ENCODE peak calls at places on chromosomes 16 and 17, in eight cellular contexts. X is esophagus squamous epithelium, I is right lobe of liver, L is retinal pigment epithelial cell, B is progenitor cell of endocrine pancreas, Q is right atrium auricular region, G is cardiac fibroblast, C is AG09319. O is an unnamed sample.

GRCh38 chr16:66660422-66661209 is 35.9 kb downstream of the CMTM4 start:
- DNase-seq in X (no peak), I (peak), L (peak), B (no peak), Q (peak), G (peak), C (peak), O (no peak)

GRCh38 chr17:42155614-42156045 is 841 bp upstream of the RAB5C start:
- DNase-seq in X (no peak), I (no peak), L (no peak), B (no peak), Q (no peak), G (no peak), C (no peak), O (no peak)

GRCh38 chr17:27912989-27913388 is 19.8 kb upstream of the LYRM9 start:
- DNase-seq in X (no peak), I (no peak), L (no peak), B (no peak), Q (no peak), G (no peak), C (no peak), O (no peak)

GRCh38 chr16:19410435-19411153 is 7.1 kb upstream of the TMC5 start:
- DNase-seq in X (no peak), I (peak), L (no peak), B (peak), Q (no peak), G (no peak), C (no peak), O (peak)

GRCh38 chr17:28347261-28347891 is 10.0 kb downstream of the POLDIP2 start:
- DNase-seq in X (no peak), I (peak), L (peak), B (no peak), Q (no peak), G (peak), C (peak), O (no peak)

GRCh38 chr17:51365090-51365489 is 104.7 kb downstream of the UTP18 start:
- DNase-seq in X (no peak), I (no peak), L (no peak), B (no peak), Q (no peak), G (peak), C (no peak), O (no peak)

GRCh38 chr17:35973333-35974260 is 7.7 kb downstream of the CCL16 start:
- DNase-seq in X (no peak), I (peak), L (no peak), B (peak), Q (peak), G (peak), C (no peak), O (no peak)

GRCh38 chr17:20158580-20158979 is 149.4 kb downstream of the SPECC1 start:
- DNase-seq in X (no peak), I (no peak), L (no peak), B (no peak), Q (no peak), G (no peak), C (no peak), O (no peak)

GRCh38 chr16:90046971-90047713 is 27.9 kb upstream of the DBNDD1 start:
- DNase-seq in X (no peak), I (peak), L (peak), B (no peak), Q (no peak), G (peak), C (no peak), O (no peak)

GRCh38 chr17:69898606-69899005 is 176.4 kb upstream of the KCNJ16 start:
- DNase-seq in X (no peak), I (no peak), L (no peak), B (no peak), Q (no peak), G (peak), C (no peak), O (no peak)

GRCh38 chr17:59620518-59621259 is 994 bp downstream of the CLTC start:
- DNase-seq in X (no peak), I (peak), L (no peak), B (no peak), Q (no peak), G (peak), C (no peak), O (peak)

GRCh38 chr17:63497708-63498483 is 21.0 kb downstream of the ACE start:
- DNase-seq in X (no peak), I (no peak), L (peak), B (no peak), Q (no peak), G (no peak), C (no peak), O (peak)

GRCh38 chr17:31416503-31416923 is 25.0 kb downstream of the RAB11FIP4 start:
- DNase-seq in X (no peak), I (peak), L (no peak), B (no peak), Q (no peak), G (no peak), C (no peak), O (no peak)

GRCh38 chr17:56038136-56038535 is 115.1 kb upstream of the ANKFN1 start:
- DNase-seq in X (no peak), I (no peak), L (no peak), B (no peak), Q (no peak), G (no peak), C (no peak), O (no peak)

GRCh38 chr17:38751144-38751802 is 1.3 kb upstream of the PSMB3 start:
- DNase-seq in X (no peak), I (no peak), L (no peak), B (no peak), Q (no peak), G (no peak), C (no peak), O (no peak)

GRCh38 chr16:4373909-4374742 is 2.5 kb downstream of the VASN start:
- DNase-seq in X (no peak), I (peak), L (peak), B (no peak), Q (peak), G (peak), C (peak), O (no peak)

GRCh38 chr17:59436900-59437299 is 105.4 kb downstream of the YPEL2 start:
- DNase-seq in X (no peak), I (no peak), L (no peak), B (no peak), Q (no peak), G (no peak), C (no peak), O (no peak)

GRCh38 chr17:17685775-17686291 is 4.6 kb downstream of the RAI1 start:
- DNase-seq in X (no peak), I (no peak), L (no peak), B (no peak), Q (no peak), G (peak), C (no peak), O (peak)

GRCh38 chr17:27878776-27879562 is 14.2 kb downstream of the LYRM9 start:
- DNase-seq in X (no peak), I (no peak), L (no peak), B (no peak), Q (no peak), G (no peak), C (no peak), O (peak)

GRCh38 chr16:56869513-56870270 is 4.7 kb downstream of the SLC12A3 start:
- DNase-seq in X (no peak), I (no peak), L (no peak), B (no peak), Q (no peak), G (peak), C (no peak), O (peak)

GRCh38 chr17:35052240-35052608 is 11.3 kb downstream of the RFFL start:
- DNase-seq in X (no peak), I (no peak), L (no peak), B (no peak), Q (no peak), G (peak), C (no peak), O (no peak)

GRCh38 chr17:44002141-44002848 is 2.1 kb upstream of the NAGS start:
- DNase-seq in X (no peak), I (no peak), L (no peak), B (no peak), Q (no peak), G (peak), C (peak), O (no peak)

GRCh38 chr17:77957215-77957868 is 1.2 kb upstream of the TNRC6C start:
- DNase-seq in X (no peak), I (no peak), L (no peak), B (no peak), Q (no peak), G (peak), C (no peak), O (peak)

GRCh38 chr16:72783716-72784320 is 264.1 kb downstream of the ZFHX3 start:
- DNase-seq in X (no peak), I (no peak), L (no peak), B (no peak), Q (no peak), G (peak), C (no peak), O (peak)

GRCh38 chr17:30336369-30337171 is 2.7 kb upstream of the TMIGD1 start:
- DNase-seq in X (no peak), I (no peak), L (no peak), B (no peak), Q (no peak), G (peak), C (no peak), O (peak)

GRCh38 chr17:33099906-33100305 is 108.3 kb downstream of the SPACA3 start:
- DNase-seq in X (no peak), I (no peak), L (no peak), B (no peak), Q (no peak), G (no peak), C (no peak), O (no peak)

GRCh38 chr17:48478224-48479013 is 48.4 kb upstream of the SKAP1 start:
- DNase-seq in X (no peak), I (no peak), L (no peak), B (no peak), Q (no peak), G (no peak), C (no peak), O (peak)

GRCh38 chr16:87580855-87581261 is 21.4 kb upstream of the JPH3 start:
- DNase-seq in X (no peak), I (no peak), L (no peak), B (no peak), Q (no peak), G (peak), C (no peak), O (peak)

GRCh38 chr16:86579268-86580062 is 1.1 kb downstream of the FOXL1 start:
- DNase-seq in X (no peak), I (no peak), L (no peak), B (no peak), Q (no peak), G (peak), C (no peak), O (no peak)

GRCh38 chr17:57617218-57617617 is 127.9 kb downstream of the CCDC182 start:
- DNase-seq in X (no peak), I (no peak), L (no peak), B (no peak), Q (no peak), G (no peak), C (no peak), O (no peak)

GRCh38 chr16:72241930-72242329 is 70.0 kb upstream of the PMFBP1 start:
- DNase-seq in X (no peak), I (no peak), L (no peak), B (no peak), Q (no peak), G (peak), C (peak), O (peak)

GRCh38 chr17:17613708-17614114 is 22.2 kb upstream of the PEMT start:
- DNase-seq in X (no peak), I (no peak), L (no peak), B (peak), Q (peak), G (peak), C (peak), O (peak)

DNA sequence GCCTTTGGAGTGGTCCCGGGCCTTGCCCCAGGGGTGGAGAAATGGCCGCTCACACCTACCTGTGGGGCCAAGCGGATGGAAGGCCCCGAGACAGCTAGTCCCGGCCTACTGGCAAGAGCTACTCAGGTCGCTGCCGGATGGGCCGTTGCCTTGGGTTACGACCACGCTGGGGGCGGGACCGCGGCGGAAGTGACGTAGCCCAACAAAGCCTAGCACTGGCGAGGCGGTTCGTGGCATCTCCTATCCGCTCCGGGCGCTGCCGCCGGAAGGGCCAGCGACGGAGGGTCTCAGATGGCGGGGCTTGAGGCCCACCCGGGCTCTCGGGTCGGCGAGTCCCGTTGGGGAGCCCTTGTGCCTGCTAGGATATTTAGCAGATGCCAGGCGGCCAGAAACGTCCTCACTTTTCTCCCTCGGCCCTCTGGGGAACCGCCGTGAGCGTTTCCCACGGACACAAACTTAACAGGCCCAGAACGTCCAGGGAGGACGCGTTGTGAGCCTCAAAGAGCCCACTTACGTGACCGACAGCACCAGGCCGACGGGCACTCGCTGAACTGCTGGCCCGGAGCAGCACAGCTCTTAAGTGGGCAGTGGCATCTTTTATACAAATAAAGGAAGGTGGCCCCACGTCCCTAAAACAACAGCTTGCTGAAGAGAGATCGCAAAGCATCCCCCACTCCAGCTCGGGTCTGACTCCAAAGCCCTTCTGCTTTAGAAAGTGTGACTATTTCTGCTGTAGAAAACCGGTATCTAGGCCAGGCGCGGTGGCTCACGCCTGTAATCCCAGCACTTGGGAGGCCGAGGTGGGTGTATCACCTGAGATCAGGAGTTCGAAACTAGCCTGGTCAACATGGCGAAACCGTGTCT is at the start of gene C16orf46:
- DNase-seq in X (peak), I (peak), L (peak), B (peak), Q (peak), G (peak), C (peak), O (peak)
- TF ChIP-seq CTCF in X (no peak), I (no peak), L (no peak), B (no peak), Q (no peak), G (no peak), C (no peak), O (no peak)

GRCh38 chr16:85029413-85029794 is 1.8 kb downstream of the KIAA0513 start:
- DNase-seq in X (no peak), I (no peak), L (no peak), B (no peak), Q (no peak), G (peak), C (no peak), O (peak)
- TF ChIP-seq CTCF in X (no peak), I (no peak), L (no peak), B (no peak), Q (no peak), G (no peak), C (no peak), O (no peak)

GRCh38 chr17:81325057-81325973 is 30.2 kb upstream of the SLC38A10 start:
- DNase-seq in X (no peak), I (no peak), L (no peak), B (no peak), Q (no peak), G (no peak), C (no peak), O (no peak)

GRCh38 chr17:81324177-81324905 is 29.2 kb upstream of the SLC38A10 start:
- DNase-seq in X (no peak), I (no peak), L (no peak), B (no peak), Q (no peak), G (no peak), C (no peak), O (no peak)

GRCh38 chr17:81323083-81323369 is 27.9 kb upstream of the SLC38A10 start:
- DNase-seq in X (no peak), I (no peak), L (no peak), B (no peak), Q (no peak), G (no peak), C (no peak), O (no peak)

GRCh38 chr17:81323411-81323868 is 28.3 kb upstream of the SLC38A10 start:
- DNase-seq in X (no peak), I (peak), L (no peak), B (no peak), Q (no peak), G (no peak), C (peak), O (no peak)

GRCh38 chr17:81322271-81323082 is 27.4 kb upstream of the SLC38A10 start:
- DNase-seq in X (no peak), I (no peak), L (no peak), B (no peak), Q (no peak), G (peak), C (no peak), O (peak)
- TF ChIP-seq CTCF in X (peak), I (no peak), L (peak), B (no peak), Q (no peak), G (peak), C (peak), O (no peak)

GRCh38 chr17:54891176-54891821 is 9.4 kb upstream of the TOM1L1 start:
- DNase-seq in X (no peak), I (no peak), L (peak), B (peak), Q (no peak), G (peak), C (no peak), O (no peak)
- TF ChIP-seq CTCF in X (peak), I (peak), L (peak), B (peak), Q (no peak), G (peak), C (peak), O (peak)

GRCh38 chr17:61799812-61800484 is 63.4 kb downstream of the BRIP1 start:
- DNase-seq in X (no peak), I (no peak), L (no peak), B (no peak), Q (no peak), G (no peak), C (no peak), O (no peak)
- TF ChIP-seq CTCF in X (no peak), I (no peak), L (no peak), B (no peak), Q (no peak), G (no peak), C (no peak), O (no peak)

DNA sequence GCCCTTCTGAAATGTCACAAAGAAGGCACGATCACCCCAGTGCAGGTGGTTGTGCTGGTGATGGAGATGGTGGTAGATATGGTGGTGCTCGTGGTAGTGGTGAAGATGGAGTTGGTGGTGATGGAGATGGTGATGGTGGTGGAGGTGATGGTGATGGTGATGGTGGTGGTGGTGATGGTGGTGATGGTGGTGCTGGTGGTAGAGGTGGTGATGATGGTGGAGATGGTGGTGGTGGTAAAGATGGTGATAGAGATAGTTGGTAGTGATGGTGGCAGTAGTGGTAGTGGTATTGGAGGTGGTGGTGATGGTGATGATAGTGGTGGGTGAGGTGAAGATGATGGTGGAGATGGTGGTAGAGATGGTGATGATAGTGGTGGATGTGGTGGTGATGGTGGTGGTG is 88.1 kb upstream of the SALL1 start:
- DNase-seq in X (no peak), I (no peak), L (no peak), B (no peak), Q (no peak), G (no peak), C (no peak), O (no peak)
- TF ChIP-seq CTCF in X (no peak), I (no peak), L (no peak), B (no peak), Q (no peak), G (no peak), C (no peak), O (no peak)